ENCODE peak calls at places on chromosomes 4 and X, in eight cellular contexts. W is bronchial epithelial cell, S is IMR-90, E is AG10803, X is fibroblast of lung, N is brain microvascular endothelial cell, Z is dorsolateral prefrontal cortex, Q is progenitor cell of endocrine pancreas. J is an unnamed sample.

GRCh38 chr4:71275570-71275969 is 63.2 kb upstream of the SLC4A4 start:
- DNase-seq in W (no peak), S (no peak), E (no peak), X (no peak), N (no peak), Z (no peak), Q (no peak), J (no peak)

GRCh38 chrX:73850124-73851013 is 287.4 kb downstream of the CHIC1 start:
- DNase-seq in W (peak; percentile 10), S (peak; percentile 38), E (peak; percentile 6), X (peak; percentile 46), N (peak; percentile 29), Z (no peak), Q (no peak), J (peak; percentile 29)

GRCh38 chrX:108224727-108225455 is 133.3 kb downstream of the ATG4A start:
- DNase-seq in W (peak; percentile 30), S (peak; percentile 31), E (peak; percentile 3), X (peak; percentile 58), N (peak; percentile 8), Z (no peak), Q (peak; percentile 14), J (peak; percentile 23)

GRCh38 chr4:127174731-127175130 is 458.0 kb upstream of the INTU start:
- DNase-seq in W (no peak), S (no peak), E (no peak), X (no peak), N (no peak), Z (no peak), Q (no peak), J (no peak)

GRCh38 chrX:107290019-107290418 is 83.6 kb downstream of the DNAAF6 start:
- DNase-seq in W (no peak), S (no peak), E (no peak), X (no peak), N (no peak), Z (no peak), Q (no peak), J (no peak)

GRCh38 chr4:8583655-8584025 is 3.4 kb downstream of the GPR78 start:
- DNase-seq in W (no peak), S (no peak), E (no peak), X (no peak), N (no peak), Z (no peak), Q (no peak), J (no peak)

GRCh38 chrX:114932550-114932949 is 84.9 kb downstream of the IL13RA2 start:
- DNase-seq in W (no peak), S (no peak), E (no peak), X (no peak), N (no peak), Z (no peak), Q (no peak), J (no peak)

GRCh38 chr4:184384056-184384809 is 90.1 kb downstream of the IRF2 start:
- DNase-seq in W (peak; percentile 91), S (peak; percentile 96), E (peak; percentile 94), X (peak; percentile 96), N (peak; percentile 95), Z (no peak), Q (no peak), J (peak; percentile 33)

GRCh38 chrX:55480390-55481062 is 9.1 kb downstream of the USP51 start:
- DNase-seq in W (no peak), S (no peak), E (no peak), X (no peak), N (no peak), Z (no peak), Q (no peak), J (no peak)

GRCh38 chr4:6126971-6127745 is 73.2 kb downstream of the JAKMIP1 start:
- DNase-seq in W (no peak), S (no peak), E (no peak), X (no peak), N (no peak), Z (no peak), Q (no peak), J (no peak)

GRCh38 chrX:75181721-75182120 is 25.6 kb upstream of the ABCB7 start:
- DNase-seq in W (peak; percentile 28), S (peak; percentile 50), E (peak; percentile 54), X (peak; percentile 65), N (peak; percentile 18), Z (no peak), Q (no peak), J (no peak)

GRCh38 chr4:145066063-145066501 is 31.9 kb downstream of the ANAPC10 start:
- DNase-seq in W (no peak), S (no peak), E (no peak), X (no peak), N (no peak), Z (no peak), Q (no peak), J (no peak)

GRCh38 chr4:184145596-184145995 is 72.1 kb downstream of the ENPP6 start:
- DNase-seq in W (no peak), S (no peak), E (no peak), X (no peak), N (no peak), Z (no peak), Q (no peak), J (no peak)

GRCh38 chr4:140947507-140947906 is 185.8 kb downstream of the RNF150 start:
- DNase-seq in W (no peak), S (no peak), E (no peak), X (no peak), N (peak; percentile 72), Z (no peak), Q (no peak), J (no peak)

GRCh38 chr4:6986781-6987565 is 56.2 kb upstream of the TADA2B start:
- DNase-seq in W (peak; percentile 70), S (peak; percentile 90), E (peak; percentile 91), X (peak; percentile 90), N (peak; percentile 84), Z (peak; percentile 98), Q (peak; percentile 94), J (peak; percentile 98)

GRCh38 chr4:77007358-77008230 is 58.0 kb downstream of the SEPTIN11 start:
- DNase-seq in W (peak; percentile 72), S (peak; percentile 83), E (peak; percentile 74), X (peak; percentile 79), N (peak; percentile 87), Z (no peak), Q (no peak), J (peak; percentile 33)

GRCh38 chr4:59612235-59612634 is 1587.9 kb upstream of the ADGRL3 start:
- DNase-seq in W (peak; percentile 82), S (peak; percentile 2), E (peak; percentile 82), X (peak; percentile 75), N (peak; percentile 65), Z (no peak), Q (no peak), J (no peak)

GRCh38 chrX:136907626-136908025 is 27.1 kb upstream of the RBMX start:
- DNase-seq in W (no peak), S (no peak), E (no peak), X (no peak), N (no peak), Z (no peak), Q (no peak), J (no peak)
- TF ChIP-seq CTCF in W (no peak), S (no peak), E (no peak), X (no peak), N (no peak), Z (no peak), Q (no peak), J (no peak)

GRCh38 chrX:119692241-119693031 is 532 bp downstream of the SEPTIN6 start:
- DNase-seq in W (peak; percentile 18), S (peak; percentile 48), E (peak; percentile 34), X (peak; percentile 27), N (peak; percentile 17), Z (peak; percentile 44), Q (peak; percentile 17), J (peak; percentile 48)
- TF ChIP-seq CTCF in W (peak; percentile 19), S (no peak), E (peak; percentile 15), X (no peak), N (peak; percentile 25), Z (no peak), Q (peak; percentile 16), J (no peak)

GRCh38 chrX:19225906-19226305 is 103.6 kb upstream of the ADGRG2 start:
- DNase-seq in W (peak; percentile 30), S (peak; percentile 1), E (no peak), X (peak; percentile 6), N (no peak), Z (no peak), Q (no peak), J (peak; percentile 31)
- TF ChIP-seq CTCF in W (peak; percentile 28), S (peak; percentile 9), E (no peak), X (no peak), N (peak; percentile 27), Z (no peak), Q (no peak), J (peak; percentile 36)

GRCh38 chr4:15186826-15187225 is 184.5 kb downstream of the CPEB2 start:
- DNase-seq in W (no peak), S (no peak), E (no peak), X (no peak), N (no peak), Z (no peak), Q (no peak), J (no peak)

GRCh38 chr4:15194520-15194919 is 192.2 kb downstream of the CPEB2 start:
- DNase-seq in W (no peak), S (peak; percentile 6), E (no peak), X (peak; percentile 24), N (peak; percentile 38), Z (no peak), Q (no peak), J (no peak)

GRCh38 chr4:15186149-15186548 is 183.9 kb downstream of the CPEB2 start:
- DNase-seq in W (no peak), S (peak; percentile 15), E (peak; percentile 39), X (peak; percentile 76), N (peak; percentile 96), Z (no peak), Q (no peak), J (no peak)

DNA sequence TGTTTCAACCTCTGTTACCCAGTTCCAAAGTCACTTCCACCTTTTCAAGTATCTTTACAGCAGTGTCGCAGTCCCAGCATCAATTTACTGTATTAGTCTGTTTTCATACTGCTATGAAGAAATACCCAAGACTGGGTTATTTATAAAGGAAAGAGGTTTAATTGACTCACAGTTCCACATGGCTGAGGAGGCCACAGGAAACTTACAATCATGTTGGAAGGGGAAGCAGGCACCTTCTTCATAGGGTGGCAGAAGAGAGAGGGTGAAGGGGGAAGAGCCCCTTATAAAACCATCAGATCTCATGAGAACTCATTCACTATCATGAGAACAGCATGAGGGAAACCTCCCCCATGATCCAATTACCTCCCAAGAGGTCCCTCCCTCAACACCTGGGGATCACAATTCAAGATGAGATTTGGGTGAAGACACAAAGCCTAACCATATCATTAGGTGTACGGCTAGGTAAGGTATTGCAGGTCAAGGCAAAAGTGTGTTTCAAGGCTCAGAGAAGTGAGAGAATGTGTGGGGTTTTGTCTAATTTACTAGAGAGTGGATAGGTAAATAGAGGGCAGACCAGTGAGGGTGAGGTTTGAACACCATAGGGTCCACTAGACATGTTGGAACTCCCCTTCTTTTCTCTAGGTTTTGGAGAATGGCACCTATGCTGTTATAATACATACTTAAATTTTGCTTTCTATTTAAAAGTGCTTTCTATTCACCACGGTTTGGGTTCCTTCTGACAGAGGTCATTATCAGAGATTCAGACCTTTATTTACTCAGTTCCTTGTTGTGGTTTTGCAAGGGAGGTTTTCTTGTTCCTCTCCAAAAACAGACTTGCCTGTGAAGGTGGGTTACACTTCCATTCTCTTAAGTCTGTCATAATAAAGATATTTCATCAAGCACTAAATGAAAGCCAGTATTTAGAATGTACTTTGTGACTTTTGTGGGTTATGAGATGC is 186.6 kb downstream of the CPEB2 start:
- DNase-seq in W (no peak), S (no peak), E (no peak), X (no peak), N (no peak), Z (no peak), Q (no peak), J (no peak)
- TF ChIP-seq CTCF in W (no peak), S (no peak), E (no peak), X (no peak), N (no peak), Z (no peak), Q (no peak), J (no peak)

GRCh38 chr4:175054980-175055379 is 136.8 kb downstream of the ADAM29 start:
- DNase-seq in W (no peak), S (no peak), E (no peak), X (no peak), N (no peak), Z (no peak), Q (no peak), J (no peak)
- TF ChIP-seq CTCF in W (no peak), S (no peak), E (no peak), X (no peak), N (no peak), Z (no peak), Q (no peak), J (peak; percentile 52)

J was measured in GM13977.